ENCODE peak calls at places on chromosome 19, in five cellular contexts. One of them, this sample, is unnamed. For H3K36me3, the result is how much of the 10 kb centered on the place peaks cover.

GRCh38 chr19:40605201-40605971 is 4.2 kb downstream of the LTBP4 start:
- DNase-seq in mesendoderm: peak
- DNase-seq in fibroblast of lung: peak
- DNase-seq in neuronal stem cell: no peak
- DNase-seq in heart right ventricle: peak
- DNase-seq in this sample: peak

GRCh38 chr19:51808333-51808986 is 13.5 kb downstream of the FPR3 start:
- DNase-seq in mesendoderm: no peak
- DNase-seq in fibroblast of lung: peak
- DNase-seq in neuronal stem cell: no peak
- DNase-seq in heart right ventricle: peak
- DNase-seq in this sample: no peak

GRCh38 chr19:33214621-33215020 is 11.0 kb downstream of the SLC7A10 start:
- DNase-seq in mesendoderm: peak
- DNase-seq in fibroblast of lung: peak
- DNase-seq in neuronal stem cell: no peak
- DNase-seq in heart right ventricle: no peak
- DNase-seq in this sample: no peak

GRCh38 chr19:40612831-40613668 is 11.9 kb downstream of the LTBP4 start:
- DNase-seq in mesendoderm: peak
- DNase-seq in fibroblast of lung: no peak
- DNase-seq in neuronal stem cell: no peak
- DNase-seq in heart right ventricle: no peak
- DNase-seq in this sample: peak

GRCh38 chr19:3494051-3494450 is 6.4 kb downstream of the DOHH start:
- DNase-seq in mesendoderm: peak
- DNase-seq in fibroblast of lung: no peak
- DNase-seq in neuronal stem cell: no peak
- DNase-seq in heart right ventricle: no peak
- DNase-seq in this sample: no peak

GRCh38 chr19:49390978-49391304 is 2.9 kb downstream of the KASH5 start:
- DNase-seq in mesendoderm: no peak
- DNase-seq in fibroblast of lung: no peak
- DNase-seq in neuronal stem cell: no peak
- DNase-seq in heart right ventricle: no peak
- DNase-seq in this sample: no peak

GRCh38 chr19:43439183-43440063 is 24.7 kb downstream of the TEX101 start:
- DNase-seq in mesendoderm: no peak
- DNase-seq in fibroblast of lung: peak
- DNase-seq in neuronal stem cell: no peak
- DNase-seq in heart right ventricle: peak
- DNase-seq in this sample: no peak

GRCh38 chr19:28836366-28836765 is 376.6 kb downstream of the UQCRFS1 start:
- DNase-seq in mesendoderm: no peak
- DNase-seq in fibroblast of lung: no peak
- DNase-seq in neuronal stem cell: no peak
- DNase-seq in heart right ventricle: no peak
- DNase-seq in this sample: no peak

GRCh38 chr19:31350693-31351211 is 1.5 kb upstream of the TSHZ3 start:
- DNase-seq in mesendoderm: peak
- DNase-seq in fibroblast of lung: peak
- DNase-seq in neuronal stem cell: no peak
- DNase-seq in heart right ventricle: peak
- DNase-seq in this sample: peak

GRCh38 chr19:16208064-16208759 is 10.5 kb downstream of the AP1M1 start:
- DNase-seq in mesendoderm: no peak
- DNase-seq in fibroblast of lung: no peak
- DNase-seq in neuronal stem cell: no peak
- DNase-seq in heart right ventricle: no peak
- DNase-seq in this sample: no peak

GRCh38 chr19:5470264-5470671 is 15.1 kb downstream of the ZNRF4 start:
- DNase-seq in mesendoderm: no peak
- DNase-seq in fibroblast of lung: no peak
- DNase-seq in neuronal stem cell: no peak
- DNase-seq in heart right ventricle: no peak
- DNase-seq in this sample: no peak

GRCh38 chr19:39420769-39421168 is 8.3 kb downstream of the PLEKHG2 start:
- DNase-seq in mesendoderm: no peak
- DNase-seq in fibroblast of lung: no peak
- DNase-seq in neuronal stem cell: no peak
- DNase-seq in heart right ventricle: no peak
- DNase-seq in this sample: no peak

GRCh38 chr19:51461723-51462161 is 3.5 kb upstream of the SIGLEC8 start:
- DNase-seq in mesendoderm: no peak
- DNase-seq in fibroblast of lung: no peak
- DNase-seq in neuronal stem cell: no peak
- DNase-seq in heart right ventricle: no peak
- DNase-seq in this sample: no peak

GRCh38 chr19:18322318-18322758 is 538 bp downstream of the LSM4 start:
- DNase-seq in mesendoderm: peak
- DNase-seq in fibroblast of lung: peak
- DNase-seq in neuronal stem cell: no peak
- DNase-seq in heart right ventricle: peak
- DNase-seq in this sample: peak

GRCh38 chr19:32812571-32812970 is 57.0 kb downstream of the SLC7A9 start:
- DNase-seq in mesendoderm: no peak
- DNase-seq in fibroblast of lung: no peak
- DNase-seq in neuronal stem cell: no peak
- DNase-seq in heart right ventricle: no peak
- DNase-seq in this sample: no peak

GRCh38 chr19:35908977-35909683 is 1.0 kb upstream of the TYROBP start:
- DNase-seq in mesendoderm: no peak
- DNase-seq in fibroblast of lung: no peak
- DNase-seq in neuronal stem cell: no peak
- DNase-seq in heart right ventricle: peak
- DNase-seq in this sample: peak

GRCh38 chr19:46413262-46414031 is at the start of gene CCDC8:
- DNase-seq in mesendoderm: peak
- DNase-seq in fibroblast of lung: peak
- DNase-seq in neuronal stem cell: peak
- DNase-seq in heart right ventricle: peak
- DNase-seq in this sample: peak

GRCh38 chr19:29806098-29806866 is 5.5 kb upstream of the CCNE1 start:
- DNase-seq in mesendoderm: peak
- DNase-seq in fibroblast of lung: peak
- DNase-seq in neuronal stem cell: no peak
- DNase-seq in heart right ventricle: peak
- DNase-seq in this sample: peak

GRCh38 chr19:41321600-41322270 is 11.8 kb downstream of the CCDC97 start:
- DNase-seq in mesendoderm: peak
- DNase-seq in fibroblast of lung: peak
- DNase-seq in neuronal stem cell: peak
- DNase-seq in heart right ventricle: no peak
- DNase-seq in this sample: no peak

GRCh38 chr19:12955996-12956395 is 1.0 kb downstream of the GADD45GIP1 start:
- DNase-seq in mesendoderm: no peak
- DNase-seq in fibroblast of lung: no peak
- DNase-seq in neuronal stem cell: no peak
- DNase-seq in heart right ventricle: no peak
- DNase-seq in this sample: no peak

GRCh38 chr19:40623403-40624239 is 22.5 kb downstream of the LTBP4 start:
- DNase-seq in mesendoderm: peak
- DNase-seq in fibroblast of lung: peak
- DNase-seq in neuronal stem cell: no peak
- DNase-seq in heart right ventricle: no peak
- DNase-seq in this sample: peak

GRCh38 chr19:13302521-13303270 is 152.5 kb downstream of the IER2 start:
- DNase-seq in mesendoderm: peak
- DNase-seq in fibroblast of lung: no peak
- DNase-seq in neuronal stem cell: no peak
- DNase-seq in heart right ventricle: no peak
- DNase-seq in this sample: no peak

GRCh38 chr19:623974-624373 is 9.4 kb downstream of the POLRMT start:
- DNase-seq in mesendoderm: no peak
- DNase-seq in fibroblast of lung: peak
- DNase-seq in neuronal stem cell: no peak
- DNase-seq in heart right ventricle: no peak
- DNase-seq in this sample: no peak

GRCh38 chr19:50646074-50646807 is 3.0 kb upstream of the C19orf81 start:
- DNase-seq in mesendoderm: no peak
- DNase-seq in fibroblast of lung: peak
- DNase-seq in neuronal stem cell: no peak
- DNase-seq in heart right ventricle: no peak
- DNase-seq in this sample: no peak

GRCh38 chr19:56117376-56117884 is 3.7 kb downstream of the ZNF787 start:
- DNase-seq in mesendoderm: no peak
- DNase-seq in fibroblast of lung: no peak
- DNase-seq in neuronal stem cell: no peak
- DNase-seq in heart right ventricle: no peak
- DNase-seq in this sample: peak

GRCh38 chr19:56117889-56118288 is 3.2 kb downstream of the ZNF787 start:
- DNase-seq in mesendoderm: no peak
- DNase-seq in fibroblast of lung: no peak
- DNase-seq in neuronal stem cell: no peak
- DNase-seq in heart right ventricle: no peak
- DNase-seq in this sample: peak

GRCh38 chr19:56114711-56115110 is 6.4 kb downstream of the ZNF787 start:
- DNase-seq in mesendoderm: no peak
- DNase-seq in fibroblast of lung: no peak
- DNase-seq in neuronal stem cell: no peak
- DNase-seq in heart right ventricle: no peak
- DNase-seq in this sample: peak

GRCh38 chr19:56115490-56115889 is 5.6 kb downstream of the ZNF787 start:
- DNase-seq in mesendoderm: no peak
- DNase-seq in fibroblast of lung: no peak
- DNase-seq in neuronal stem cell: no peak
- DNase-seq in heart right ventricle: no peak
- DNase-seq in this sample: peak

DNA sequence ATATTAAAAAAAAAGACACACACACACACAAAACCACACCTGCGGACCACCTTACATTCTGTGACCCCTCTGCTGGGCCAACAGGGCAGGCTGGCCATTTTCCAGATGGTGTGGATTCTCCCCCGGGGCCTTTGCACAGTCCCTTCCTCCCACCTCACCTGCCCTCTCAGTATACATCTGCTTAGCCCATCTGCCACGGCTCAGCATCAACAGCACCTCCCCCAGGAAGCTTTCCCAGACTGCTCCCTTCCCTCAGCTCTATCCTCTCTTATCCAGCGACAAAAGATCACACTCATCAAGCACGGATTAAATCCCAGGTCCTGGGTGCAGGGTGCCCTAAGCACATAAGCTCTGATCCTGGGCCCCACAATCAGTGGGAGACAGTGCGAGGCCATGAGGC is 4.5 kb downstream of the ZNF787 start:
- DNase-seq in mesendoderm: no peak
- DNase-seq in fibroblast of lung: no peak
- DNase-seq in neuronal stem cell: no peak
- DNase-seq in heart right ventricle: no peak
- DNase-seq in this sample: peak
- H3K27ac ChIP-seq in mesendoderm: no peak
- H3K27ac ChIP-seq in fibroblast of lung: no peak
- H3K27ac ChIP-seq in neuronal stem cell: no peak
- H3K27ac ChIP-seq in heart right ventricle: no peak
- H3K27ac ChIP-seq in this sample: no peak

DNA sequence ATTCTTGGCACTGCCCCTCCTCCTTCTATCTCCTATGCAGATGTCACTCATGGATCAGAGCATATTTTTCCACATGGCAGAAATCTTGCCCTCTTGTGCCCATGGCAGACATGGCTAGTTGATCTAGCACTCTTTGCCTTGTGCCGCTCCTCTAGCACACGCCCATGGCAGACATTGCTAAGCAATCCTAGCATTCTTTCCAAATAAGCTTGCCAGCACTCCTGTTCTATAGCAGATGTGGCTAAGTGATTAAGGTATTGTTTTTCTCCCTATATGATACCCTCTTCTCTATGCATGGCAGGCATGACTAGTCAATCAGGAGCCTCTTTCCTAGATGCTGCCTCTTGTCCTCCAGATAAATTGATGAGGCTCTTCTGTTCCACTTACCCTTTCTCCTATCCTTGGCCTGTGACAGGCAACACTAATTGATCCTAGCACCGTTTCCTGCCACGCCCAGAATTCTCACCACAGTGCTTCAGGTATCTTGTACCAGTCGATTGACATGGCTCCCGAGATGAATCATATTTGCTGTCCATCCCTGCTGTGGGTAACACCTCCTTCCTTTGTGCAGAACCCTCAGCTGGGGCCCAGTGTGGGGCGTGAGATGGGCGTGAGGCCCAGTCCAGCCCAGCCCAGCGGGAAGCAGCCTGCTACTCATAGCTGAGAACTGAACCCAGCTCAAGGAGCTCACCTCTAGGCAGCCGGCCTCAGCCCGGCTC is 26.9 kb downstream of the TMED1 start:
- DNase-seq in mesendoderm: no peak
- DNase-seq in fibroblast of lung: peak
- DNase-seq in neuronal stem cell: no peak
- DNase-seq in heart right ventricle: no peak
- DNase-seq in this sample: no peak
- H3K36me3 ChIP-seq in mesendoderm: under half
- H3K36me3 ChIP-seq in fibroblast of lung: under half
- H3K36me3 ChIP-seq in neuronal stem cell: under half
- H3K36me3 ChIP-seq in heart right ventricle: under half
- H3K36me3 ChIP-seq in this sample: half or more

GRCh38 chr19:55585658-55586339 is 5.2 kb upstream of the ZNF579 start:
- DNase-seq in mesendoderm: peak
- DNase-seq in fibroblast of lung: peak
- DNase-seq in neuronal stem cell: peak
- DNase-seq in heart right ventricle: peak
- DNase-seq in this sample: peak
- H3K4me3 ChIP-seq in mesendoderm: peak
- H3K4me3 ChIP-seq in fibroblast of lung: peak
- H3K4me3 ChIP-seq in neuronal stem cell: peak
- H3K4me3 ChIP-seq in heart right ventricle: peak
- H3K4me3 ChIP-seq in this sample: peak

DNA sequence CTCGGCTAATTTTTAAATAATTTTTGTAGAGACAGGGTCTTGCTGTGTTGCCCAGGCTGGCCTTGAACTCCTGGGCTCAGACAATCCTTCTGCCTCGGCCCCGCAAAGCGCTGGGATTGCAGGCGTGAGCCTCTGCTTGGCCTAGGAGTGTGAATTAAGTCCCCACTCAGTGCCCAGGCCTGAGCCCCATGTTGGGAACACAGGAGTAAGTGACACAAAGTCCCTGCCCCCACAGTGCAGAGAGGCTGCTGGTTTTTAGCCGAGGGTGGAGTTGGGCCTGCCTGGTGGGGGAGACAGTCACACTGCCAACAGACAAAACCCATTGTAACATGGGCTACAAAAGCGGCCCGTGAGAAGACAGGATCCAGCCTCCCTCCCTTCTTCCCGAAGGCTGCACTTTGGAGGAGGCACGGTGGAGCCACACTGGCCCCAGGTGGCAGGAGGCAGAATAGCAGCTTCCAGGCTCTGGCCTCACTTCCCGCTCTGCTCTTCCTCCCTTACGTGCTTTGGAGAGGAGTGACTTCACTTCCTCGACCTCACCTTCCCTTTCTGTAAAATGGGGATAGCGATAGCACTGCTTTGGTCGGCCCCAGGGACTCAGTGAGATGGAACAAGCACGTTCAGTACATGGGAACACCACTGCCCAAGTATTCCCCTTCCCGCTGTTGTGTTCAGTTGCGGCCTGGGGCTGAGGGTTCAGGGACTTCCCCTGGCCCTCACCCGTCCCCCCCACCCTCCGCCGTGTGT is 15.2 kb upstream of the EHD2 start:
- DNase-seq in mesendoderm: peak
- DNase-seq in fibroblast of lung: peak
- DNase-seq in neuronal stem cell: peak
- DNase-seq in heart right ventricle: peak
- DNase-seq in this sample: peak
- H3K27ac ChIP-seq in mesendoderm: peak
- H3K27ac ChIP-seq in fibroblast of lung: peak
- H3K27ac ChIP-seq in neuronal stem cell: peak
- H3K27ac ChIP-seq in heart right ventricle: peak
- H3K27ac ChIP-seq in this sample: peak

GRCh38 chr19:10562609-10563008 is 3.2 kb downstream of the KRI1 start:
- DNase-seq in mesendoderm: no peak
- DNase-seq in fibroblast of lung: no peak
- DNase-seq in neuronal stem cell: no peak
- DNase-seq in heart right ventricle: no peak
- DNase-seq in this sample: no peak
- H3K36me3 ChIP-seq in mesendoderm: under half
- H3K36me3 ChIP-seq in fibroblast of lung: under half
- H3K36me3 ChIP-seq in neuronal stem cell: under half
- H3K36me3 ChIP-seq in heart right ventricle: under half
- H3K36me3 ChIP-seq in this sample: under half

This sample was measured in lower lobe of right lung.